ENCODE peak calls at places on chromosomes 12 and 14, in five cellular contexts. One of them, this sample, is unnamed.

GRCh38 chr12:3753549-3754284 is 808 bp upstream of the CRACR2A start:
- DNase-seq in heart left ventricle: peak; percentile 54
- DNase-seq in neural progenitor cell: no peak
- DNase-seq in HepG2: no peak
- DNase-seq in fibroblast of lung: peak; percentile 54
- DNase-seq in this sample: no peak

GRCh38 chr12:56801661-56802622 is 38.8 kb downstream of the HSD17B6 start:
- DNase-seq in fibroblast of lung: no peak
- DNase-seq in heart left ventricle: no peak
- DNase-seq in neural progenitor cell: no peak
- DNase-seq in HepG2: no peak
- DNase-seq in this sample: no peak

GRCh38 chr14:102770910-102771543 is 6.2 kb upstream of the TRAF3 start:
- DNase-seq in HepG2: no peak
- DNase-seq in heart left ventricle: no peak
- DNase-seq in fibroblast of lung: no peak
- DNase-seq in neural progenitor cell: no peak
- DNase-seq in this sample: no peak

GRCh38 chr14:78227466-78228077 is 57.4 kb downstream of the NRXN3 start:
- DNase-seq in heart left ventricle: no peak
- DNase-seq in neural progenitor cell: no peak
- DNase-seq in HepG2: no peak
- DNase-seq in fibroblast of lung: no peak
- DNase-seq in this sample: no peak

GRCh38 chr12:77724367-77724957 is 106.2 kb upstream of the NAV3 start:
- DNase-seq in neural progenitor cell: peak; percentile 43
- DNase-seq in fibroblast of lung: peak; percentile 71
- DNase-seq in HepG2: peak; percentile 22
- DNase-seq in heart left ventricle: no peak
- DNase-seq in this sample: no peak

GRCh38 chr12:114904254-114905003 is 220.5 kb upstream of the TBX3 start:
- DNase-seq in neural progenitor cell: no peak
- DNase-seq in fibroblast of lung: peak; percentile 65
- DNase-seq in heart left ventricle: no peak
- DNase-seq in HepG2: no peak
- DNase-seq in this sample: no peak

GRCh38 chr14:71355324-71356201 is 448.3 kb downstream of the PCNX1 start:
- DNase-seq in fibroblast of lung: peak; percentile 92
- DNase-seq in heart left ventricle: no peak
- DNase-seq in HepG2: no peak
- DNase-seq in neural progenitor cell: no peak
- DNase-seq in this sample: no peak

GRCh38 chr12:3165311-3165931 is 88.2 kb downstream of the TSPAN9 start:
- DNase-seq in neural progenitor cell: no peak
- DNase-seq in heart left ventricle: no peak
- DNase-seq in HepG2: no peak
- DNase-seq in fibroblast of lung: no peak
- DNase-seq in this sample: no peak

GRCh38 chr12:31234955-31235867 is 90.7 kb downstream of the SINHCAF start:
- DNase-seq in fibroblast of lung: peak; percentile 31
- DNase-seq in neural progenitor cell: peak; percentile 73
- DNase-seq in HepG2: peak; percentile 7
- DNase-seq in heart left ventricle: no peak
- DNase-seq in this sample: no peak

GRCh38 chr14:22547948-22548750 is 40.9 kb downstream of the DAD1 start:
- DNase-seq in HepG2: no peak
- DNase-seq in neural progenitor cell: no peak
- DNase-seq in heart left ventricle: no peak
- DNase-seq in fibroblast of lung: no peak
- DNase-seq in this sample: no peak

GRCh38 chr14:24734917-24735500 is 101.0 kb upstream of the GZMB start:
- DNase-seq in fibroblast of lung: peak; percentile 82
- DNase-seq in neural progenitor cell: peak; percentile 83
- DNase-seq in heart left ventricle: peak; percentile 30
- DNase-seq in HepG2: peak; percentile 86
- DNase-seq in this sample: no peak

GRCh38 chr12:117100851-117101673 is 1.8 kb upstream of the TESC start:
- DNase-seq in heart left ventricle: no peak
- DNase-seq in HepG2: no peak
- DNase-seq in fibroblast of lung: no peak
- DNase-seq in neural progenitor cell: peak; percentile 23
- DNase-seq in this sample: no peak

GRCh38 chr12:64186789-64187188 is 35.3 kb downstream of the KICS2 start:
- DNase-seq in HepG2: no peak
- DNase-seq in fibroblast of lung: peak; percentile 18
- DNase-seq in neural progenitor cell: no peak
- DNase-seq in heart left ventricle: no peak
- DNase-seq in this sample: no peak

GRCh38 chr12:115101518-115101917 is 417.5 kb upstream of the TBX3 start:
- DNase-seq in HepG2: no peak
- DNase-seq in neural progenitor cell: no peak
- DNase-seq in heart left ventricle: no peak
- DNase-seq in fibroblast of lung: no peak
- DNase-seq in this sample: no peak

GRCh38 chr14:74245292-74245691 is 6.0 kb downstream of the VSX2 start:
- DNase-seq in fibroblast of lung: no peak
- DNase-seq in neural progenitor cell: no peak
- DNase-seq in HepG2: no peak
- DNase-seq in heart left ventricle: no peak
- DNase-seq in this sample: no peak

GRCh38 chr12:28035483-28035882 is 63.0 kb upstream of the PTHLH start:
- DNase-seq in heart left ventricle: no peak
- DNase-seq in fibroblast of lung: peak; percentile 83
- DNase-seq in HepG2: no peak
- DNase-seq in neural progenitor cell: no peak
- DNase-seq in this sample: no peak

GRCh38 chr14:51310453-51311074 is 70.5 kb downstream of the TMX1 start:
- DNase-seq in HepG2: no peak
- DNase-seq in heart left ventricle: no peak
- DNase-seq in neural progenitor cell: no peak
- DNase-seq in fibroblast of lung: peak; percentile 59
- DNase-seq in this sample: no peak

GRCh38 chr14:66746316-66747006 is 238.5 kb downstream of the GPHN start:
- DNase-seq in heart left ventricle: no peak
- DNase-seq in neural progenitor cell: peak; percentile 39
- DNase-seq in fibroblast of lung: peak; percentile 71
- DNase-seq in HepG2: peak; percentile 12
- DNase-seq in this sample: no peak

GRCh38 chr12:61536117-61536516 is 724.1 kb upstream of the USP15 start:
- DNase-seq in HepG2: no peak
- DNase-seq in neural progenitor cell: no peak
- DNase-seq in heart left ventricle: no peak
- DNase-seq in fibroblast of lung: no peak
- DNase-seq in this sample: no peak

GRCh38 chr12:2375871-2376270 is 323.1 kb downstream of the CACNA1C start:
- DNase-seq in neural progenitor cell: no peak
- DNase-seq in heart left ventricle: no peak
- DNase-seq in HepG2: no peak
- DNase-seq in fibroblast of lung: no peak
- DNase-seq in this sample: no peak

GRCh38 chr14:23984891-23985607 is 3.7 kb upstream of the DHRS4L2 start:
- DNase-seq in HepG2: peak; percentile 36
- DNase-seq in neural progenitor cell: no peak
- DNase-seq in fibroblast of lung: peak; percentile 91
- DNase-seq in heart left ventricle: peak; percentile 43
- DNase-seq in this sample: no peak

GRCh38 chr14:98689936-98690335 is 582.1 kb downstream of the BCL11B start:
- DNase-seq in fibroblast of lung: no peak
- DNase-seq in HepG2: no peak
- DNase-seq in neural progenitor cell: no peak
- DNase-seq in heart left ventricle: no peak
- DNase-seq in this sample: no peak

GRCh38 chr12:79886917-79887519 is 47.9 kb downstream of the PPP1R12A start:
- DNase-seq in heart left ventricle: no peak
- DNase-seq in fibroblast of lung: peak; percentile 78
- DNase-seq in neural progenitor cell: peak; percentile 42
- DNase-seq in HepG2: peak; percentile 54
- DNase-seq in this sample: no peak

GRCh38 chr12:4152145-4152795 is 121.3 kb upstream of the CCND2 start:
- DNase-seq in fibroblast of lung: no peak
- DNase-seq in heart left ventricle: no peak
- DNase-seq in HepG2: no peak
- DNase-seq in neural progenitor cell: no peak
- DNase-seq in this sample: no peak

GRCh38 chr12:101607894-101608293 is 13.1 kb downstream of the MYBPC1 start:
- DNase-seq in heart left ventricle: no peak
- DNase-seq in HepG2: peak; percentile 91
- DNase-seq in neural progenitor cell: no peak
- DNase-seq in fibroblast of lung: no peak
- DNase-seq in this sample: no peak

GRCh38 chr12:85920324-85920947 is 46.3 kb downstream of the NTS start:
- DNase-seq in fibroblast of lung: peak; percentile 45
- DNase-seq in HepG2: peak; percentile 12
- DNase-seq in neural progenitor cell: peak; percentile 12
- DNase-seq in heart left ventricle: no peak
- DNase-seq in this sample: no peak

DNA sequence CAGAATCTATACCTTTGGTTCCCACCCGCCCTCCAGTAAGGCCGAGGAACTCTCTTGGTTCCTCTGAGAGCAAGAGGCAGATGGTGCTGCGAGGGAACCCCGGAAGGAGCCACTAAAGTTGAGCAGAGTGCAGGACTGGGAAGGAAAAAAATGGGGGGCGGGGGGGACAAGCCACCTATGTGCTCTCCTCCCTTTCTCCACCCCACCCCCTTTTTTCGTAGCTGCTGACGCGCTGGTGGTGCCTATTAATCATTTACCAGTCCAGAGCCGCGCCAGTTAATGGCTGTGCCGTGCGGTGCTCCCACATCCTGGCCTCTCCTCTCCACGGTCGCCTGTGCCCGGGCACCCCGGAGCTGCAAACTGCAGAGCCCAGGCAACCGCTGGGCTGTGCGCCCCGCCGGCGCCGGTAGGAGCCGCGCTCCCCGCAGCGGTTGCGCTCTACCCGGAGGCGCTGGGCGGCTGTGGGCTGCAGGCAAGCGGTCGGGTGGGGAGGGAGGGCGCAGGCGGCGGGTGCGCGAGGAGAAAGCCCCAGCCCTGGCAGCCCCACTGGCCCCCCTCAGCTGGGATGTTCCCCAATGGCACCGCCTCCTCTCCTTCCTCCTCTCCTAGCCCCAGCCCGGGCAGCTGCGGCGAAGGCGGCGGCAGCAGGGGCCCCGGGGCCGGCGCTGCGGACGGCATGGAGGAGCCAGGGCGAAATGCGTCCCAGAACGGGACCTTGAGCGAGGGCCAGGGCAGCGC is 1.3 kb downstream of the SSTR1 start:
- DNase-seq in neural progenitor cell: peak; percentile 63
- DNase-seq in heart left ventricle: no peak
- DNase-seq in fibroblast of lung: peak; percentile 69
- DNase-seq in HepG2: peak; percentile 33
- DNase-seq in this sample: no peak
- TF ChIP-seq CTCF in neural progenitor cell: peak; percentile 36
- TF ChIP-seq CTCF in heart left ventricle: no peak
- TF ChIP-seq CTCF in fibroblast of lung: peak; percentile 38
- TF ChIP-seq CTCF in HepG2: peak; percentile 50
- TF ChIP-seq CTCF in this sample: no peak

GRCh38 chr12:52469853-52470252 is 3.8 kb downstream of the KRT6C start:
- DNase-seq in heart left ventricle: no peak
- DNase-seq in fibroblast of lung: no peak
- DNase-seq in neural progenitor cell: no peak
- DNase-seq in HepG2: no peak
- DNase-seq in this sample: no peak
- TF ChIP-seq CTCF in heart left ventricle: no peak
- TF ChIP-seq CTCF in fibroblast of lung: no peak
- TF ChIP-seq CTCF in neural progenitor cell: no peak
- TF ChIP-seq CTCF in HepG2: no peak
- TF ChIP-seq CTCF in this sample: no peak

DNA sequence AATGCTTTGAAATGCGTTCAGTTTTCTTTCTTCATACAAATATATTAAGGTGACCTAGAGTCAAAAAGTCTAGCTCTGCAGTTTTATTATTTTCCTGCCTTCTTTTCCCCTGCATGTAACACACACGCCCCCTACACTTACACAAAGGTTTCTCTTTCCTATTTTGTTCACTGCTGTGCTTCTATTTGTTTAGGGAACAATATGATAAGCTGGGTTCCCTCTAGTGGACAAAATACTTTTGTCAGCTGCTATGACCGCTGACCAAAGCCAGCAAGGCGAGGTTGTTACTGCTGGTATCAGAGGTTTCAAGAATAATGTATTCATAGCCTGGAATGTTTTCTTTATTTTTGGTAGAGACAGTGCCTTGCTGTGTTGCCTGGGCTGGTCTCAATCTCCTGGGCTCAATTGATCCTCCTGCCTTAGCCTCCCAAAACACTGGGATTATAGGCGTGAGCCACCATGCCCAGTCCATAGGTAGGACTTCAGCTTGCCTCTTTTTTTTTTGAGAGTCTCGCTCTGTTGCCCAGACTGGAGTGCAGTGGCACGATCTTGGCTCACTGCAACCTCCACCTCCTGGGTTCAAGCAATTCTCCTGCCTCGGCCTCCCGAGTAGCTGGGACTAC is 33.4 kb downstream of the FNTB start:
- DNase-seq in heart left ventricle: no peak
- DNase-seq in HepG2: peak; percentile 85
- DNase-seq in fibroblast of lung: peak; percentile 83
- DNase-seq in neural progenitor cell: peak; percentile 81
- DNase-seq in this sample: no peak
- TF ChIP-seq CTCF in heart left ventricle: peak; percentile 57
- TF ChIP-seq CTCF in HepG2: peak; percentile 73
- TF ChIP-seq CTCF in fibroblast of lung: peak; percentile 66
- TF ChIP-seq CTCF in neural progenitor cell: peak; percentile 72
- TF ChIP-seq CTCF in this sample: no peak

DNA sequence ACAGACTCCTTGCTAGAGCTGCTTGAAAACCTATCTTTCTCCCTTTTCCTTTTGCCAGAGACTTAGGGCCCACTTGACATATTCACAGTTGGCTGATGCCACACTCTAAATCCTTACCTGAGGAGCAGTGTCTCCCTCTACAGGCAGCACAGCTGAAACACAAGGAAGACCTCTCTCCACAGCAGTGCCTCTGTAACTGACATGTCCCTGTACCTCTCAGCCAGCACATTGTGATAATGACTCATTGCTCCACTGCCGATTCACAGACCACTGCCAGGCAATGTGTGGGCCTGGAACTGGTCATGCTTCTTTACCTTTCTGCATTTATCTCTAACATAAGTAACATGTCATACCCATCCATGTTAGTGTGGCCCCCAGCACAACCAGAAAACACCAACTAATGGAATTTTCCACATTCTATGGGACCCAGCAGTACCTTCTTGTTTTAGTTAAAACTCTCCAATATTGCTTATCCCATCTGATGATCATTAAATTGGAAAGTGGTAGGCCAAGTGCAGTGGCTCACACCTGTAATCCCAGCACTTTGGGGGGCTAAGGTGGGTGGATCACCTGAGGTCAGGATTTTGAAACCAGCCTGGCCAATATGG is 56.5 kb downstream of the GTF2A1 start:
- DNase-seq in HepG2: peak; percentile 78
- DNase-seq in heart left ventricle: peak; percentile 33
- DNase-seq in fibroblast of lung: peak; percentile 71
- DNase-seq in neural progenitor cell: peak; percentile 78
- DNase-seq in this sample: no peak
- TF ChIP-seq CTCF in HepG2: peak; percentile 90
- TF ChIP-seq CTCF in heart left ventricle: peak; percentile 36
- TF ChIP-seq CTCF in fibroblast of lung: peak; percentile 72
- TF ChIP-seq CTCF in neural progenitor cell: peak; percentile 80
- TF ChIP-seq CTCF in this sample: peak; percentile 25

GRCh38 chr14:106681161-106681955 is 1155.0 kb downstream of the TMEM121 start:
- DNase-seq in neural progenitor cell: no peak
- DNase-seq in heart left ventricle: no peak
- DNase-seq in fibroblast of lung: no peak
- DNase-seq in HepG2: no peak
- DNase-seq in this sample: no peak
- TF ChIP-seq CTCF in neural progenitor cell: no peak
- TF ChIP-seq CTCF in heart left ventricle: no peak
- TF ChIP-seq CTCF in fibroblast of lung: no peak
- TF ChIP-seq CTCF in HepG2: peak; percentile 11
- TF ChIP-seq CTCF in this sample: peak; percentile 15

This sample was measured in natural killer cell.